ENCODE peak calls at places on chromosomes 6 and 20, in nine cellular contexts. G, L, F, V, D, X, E, U and W are unnamed samples.

GRCh38 chr6:46098678-46099077 is 31.1 kb upstream of the ENPP4 start:
- DNase-seq in G (no peak), L (peak), F (no peak), V (peak), D (no peak), X (no peak), E (no peak), U (no peak), W (no peak)

GRCh38 chr6:57089687-57090457 is at the start of gene ZNF451:
- DNase-seq in G (peak), L (peak), F (peak), V (peak), D (peak), X (peak), E (peak), U (peak), W (peak)

GRCh38 chr20:2800590-2801458 is at the start of gene CPXM1:
- DNase-seq in G (no peak), L (no peak), F (no peak), V (peak), D (peak), X (peak), E (peak), U (no peak), W (no peak)

GRCh38 chr6:131062245-131063027 is 609 bp downstream of the EPB41L2 start:
- DNase-seq in G (no peak), L (peak), F (peak), V (peak), D (peak), X (peak), E (no peak), U (peak), W (no peak)

GRCh38 chr20:46936415-46937139 is 41.9 kb downstream of the EYA2 start:
- DNase-seq in G (no peak), L (no peak), F (no peak), V (peak), D (no peak), X (no peak), E (no peak), U (no peak), W (no peak)

GRCh38 chr6:110043366-110043994 is 65.4 kb downstream of the GPR6 start:
- DNase-seq in G (no peak), L (no peak), F (no peak), V (no peak), D (no peak), X (no peak), E (no peak), U (no peak), W (no peak)

GRCh38 chr20:63682384-63683139 is 13.9 kb upstream of the TNFRSF6B start:
- DNase-seq in G (peak), L (peak), F (peak), V (peak), D (no peak), X (no peak), E (no peak), U (no peak), W (peak)

GRCh38 chr20:17665756-17666155 is 16.3 kb downstream of the RRBP1 start:
- DNase-seq in G (no peak), L (no peak), F (no peak), V (no peak), D (no peak), X (no peak), E (no peak), U (no peak), W (no peak)

GRCh38 chr6:157873735-157874344 is 50.8 kb downstream of the SNX9 start:
- DNase-seq in G (peak), L (peak), F (peak), V (peak), D (peak), X (peak), E (peak), U (peak), W (peak)

GRCh38 chr6:53603381-53604121 is 58.6 kb upstream of the GCLC start:
- DNase-seq in G (no peak), L (no peak), F (peak), V (no peak), D (no peak), X (no peak), E (no peak), U (no peak), W (no peak)

GRCh38 chr20:7627734-7628663 is 312.3 kb downstream of the HAO1 start:
- DNase-seq in G (no peak), L (no peak), F (no peak), V (no peak), D (no peak), X (no peak), E (no peak), U (no peak), W (no peak)

GRCh38 chr6:49027644-49028043 is 435.4 kb downstream of the MMUT start:
- DNase-seq in G (no peak), L (no peak), F (no peak), V (no peak), D (no peak), X (no peak), E (no peak), U (no peak), W (no peak)

GRCh38 chr6:104957301-104958177 is 632 bp downstream of the LIN28B start:
- DNase-seq in G (no peak), L (peak), F (no peak), V (peak), D (no peak), X (no peak), E (peak), U (no peak), W (no peak)

GRCh38 chr6:15267221-15267620 is 21.4 kb downstream of the JARID2 start:
- DNase-seq in G (no peak), L (no peak), F (no peak), V (no peak), D (no peak), X (no peak), E (no peak), U (no peak), W (no peak)

GRCh38 chr6:1792989-1793388 is 183.3 kb downstream of the FOXC1 start:
- DNase-seq in G (no peak), L (no peak), F (no peak), V (no peak), D (no peak), X (no peak), E (peak), U (no peak), W (peak)

GRCh38 chr6:31922942-31923341 is 4.6 kb upstream of the C2 start:
- DNase-seq in G (no peak), L (no peak), F (no peak), V (no peak), D (no peak), X (no peak), E (no peak), U (no peak), W (no peak)

GRCh38 chr20:23362392-23363256 is 642 bp downstream of the GZF1 start:
- DNase-seq in G (peak), L (no peak), F (no peak), V (peak), D (no peak), X (peak), E (no peak), U (peak), W (peak)

GRCh38 chr6:134457941-134458340 is 140.0 kb upstream of the SGK1 start:
- DNase-seq in G (no peak), L (no peak), F (no peak), V (no peak), D (no peak), X (no peak), E (no peak), U (no peak), W (no peak)

GRCh38 chr6:127690092-127690491 is 113.1 kb downstream of the C6orf58 start:
- DNase-seq in G (no peak), L (no peak), F (no peak), V (peak), D (no peak), X (no peak), E (no peak), U (no peak), W (peak)

GRCh38 chr6:125363010-125363359 is 61.2 kb upstream of the HDDC2 start:
- DNase-seq in G (no peak), L (no peak), F (no peak), V (peak), D (no peak), X (no peak), E (no peak), U (no peak), W (peak)

GRCh38 chr20:58822175-58822574 is 28.5 kb downstream of the GNAS-AS1 start:
- DNase-seq in G (no peak), L (no peak), F (no peak), V (no peak), D (no peak), X (no peak), E (no peak), U (no peak), W (no peak)

GRCh38 chr6:52505726-52506501 is 70.9 kb downstream of the TRAM2 start:
- DNase-seq in G (no peak), L (no peak), F (peak), V (no peak), D (no peak), X (no peak), E (no peak), U (no peak), W (no peak)

GRCh38 chr6:52503853-52504777 is 72.7 kb downstream of the TRAM2 start:
- DNase-seq in G (peak), L (peak), F (peak), V (peak), D (no peak), X (no peak), E (no peak), U (peak), W (peak)

GRCh38 chr6:52502306-52503029 is 74.4 kb downstream of the TRAM2 start:
- DNase-seq in G (no peak), L (no peak), F (no peak), V (no peak), D (no peak), X (no peak), E (no peak), U (no peak), W (no peak)

GRCh38 chr6:52504778-52505127 is 72.1 kb downstream of the TRAM2 start:
- DNase-seq in G (no peak), L (no peak), F (no peak), V (no peak), D (no peak), X (no peak), E (no peak), U (no peak), W (no peak)

GRCh38 chr6:52503344-52503747 is 73.5 kb downstream of the TRAM2 start:
- DNase-seq in G (no peak), L (peak), F (no peak), V (no peak), D (no peak), X (no peak), E (no peak), U (no peak), W (no peak)
- TF ChIP-seq CTCF in G (peak), L (peak), F (no peak), V (no peak), D (no peak), X (no peak), E (peak), U (no peak), W (peak)

GRCh38 chr6:88916615-88917198 is 46.7 kb downstream of the RNGTT start:
- DNase-seq in G (no peak), L (no peak), F (no peak), V (peak), D (no peak), X (peak), E (no peak), U (no peak), W (no peak)

GRCh38 chr6:88920777-88921728 is 42.4 kb downstream of the RNGTT start:
- DNase-seq in G (no peak), L (no peak), F (no peak), V (no peak), D (no peak), X (no peak), E (no peak), U (no peak), W (no peak)

GRCh38 chr6:88921734-88922133 is 41.7 kb downstream of the RNGTT start:
- DNase-seq in G (no peak), L (no peak), F (no peak), V (no peak), D (no peak), X (no peak), E (no peak), U (no peak), W (no peak)

GRCh38 chr6:88920088-88920487 is 43.3 kb downstream of the RNGTT start:
- DNase-seq in G (no peak), L (no peak), F (no peak), V (no peak), D (no peak), X (no peak), E (no peak), U (no peak), W (no peak)

GRCh38 chr6:88919032-88919431 is 44.4 kb downstream of the RNGTT start:
- DNase-seq in G (no peak), L (no peak), F (no peak), V (no peak), D (no peak), X (no peak), E (no peak), U (no peak), W (no peak)
- TF ChIP-seq CTCF in G (peak), L (peak), F (no peak), V (peak), D (peak), X (no peak), E (peak), U (no peak), W (peak)

GRCh38 chr6:36592221-36592655 is 1.9 kb upstream of the SRSF3 start:
- DNase-seq in G (no peak), L (no peak), F (no peak), V (no peak), D (peak), X (peak), E (no peak), U (no peak), W (no peak)

GRCh38 chr6:36594816-36595167 is 630 bp downstream of the SRSF3 start:
- DNase-seq in G (no peak), L (no peak), F (no peak), V (no peak), D (no peak), X (no peak), E (no peak), U (no peak), W (no peak)

GRCh38 chr6:36596359-36596758 is 2.2 kb downstream of the SRSF3 start:
- DNase-seq in G (no peak), L (no peak), F (no peak), V (no peak), D (no peak), X (no peak), E (no peak), U (no peak), W (no peak)

GRCh38 chr6:36595168-36595818 is 1.1 kb downstream of the SRSF3 start:
- DNase-seq in G (peak), L (no peak), F (no peak), V (no peak), D (no peak), X (no peak), E (no peak), U (peak), W (no peak)

DNA sequence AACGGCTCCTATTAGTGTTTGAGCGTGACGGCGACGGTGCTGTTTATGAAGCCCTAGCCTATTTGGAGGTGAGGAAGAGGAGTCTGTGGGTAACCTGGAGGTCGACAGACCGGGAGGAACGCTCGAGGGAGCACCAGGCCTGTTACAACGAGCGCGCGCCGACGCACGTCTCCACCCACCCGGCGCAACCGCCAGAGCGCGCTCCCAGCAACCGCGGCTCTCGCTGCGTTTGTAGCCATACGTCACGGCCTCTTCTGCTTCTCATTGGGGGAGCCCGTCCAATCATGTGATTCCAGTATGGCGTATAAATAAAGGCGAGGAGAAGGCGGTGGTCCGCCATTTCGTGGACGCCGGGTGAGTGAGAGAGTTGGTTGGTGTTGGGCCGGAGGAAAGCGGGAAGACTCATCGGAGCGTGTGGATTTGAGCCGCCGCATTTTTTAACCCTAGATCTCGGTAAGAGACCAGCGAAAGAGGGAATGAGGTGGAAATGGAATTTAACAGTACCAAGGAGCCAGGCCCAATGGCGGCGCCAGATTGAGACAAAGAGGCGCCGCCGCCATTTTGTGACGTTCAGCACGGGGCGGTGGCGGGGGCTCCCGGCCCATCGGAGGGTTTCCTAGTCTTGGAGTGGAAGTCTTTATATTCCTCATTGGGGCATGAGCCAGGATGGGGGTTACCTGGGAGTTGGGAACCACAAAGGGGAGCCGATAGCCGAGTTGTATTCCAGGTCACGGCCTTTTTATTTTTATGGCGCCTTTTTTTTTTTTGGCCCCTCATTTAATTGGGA is at the start of gene SRSF3:
- DNase-seq in G (peak), L (peak), F (peak), V (peak), D (peak), X (peak), E (peak), U (peak), W (peak)
- TF ChIP-seq CTCF in G (peak), L (peak), F (peak), V (peak), D (peak), X (no peak), E (peak), U (peak), W (peak)

GRCh38 chr6:100257661-100258395 is 206.9 kb downstream of the SIM1 start:
- DNase-seq in G (no peak), L (no peak), F (no peak), V (no peak), D (peak), X (peak), E (no peak), U (no peak), W (peak)
- TF ChIP-seq CTCF in G (no peak), L (no peak), F (no peak), V (peak), D (no peak), X (no peak), E (peak), U (no peak), W (peak)

DNA sequence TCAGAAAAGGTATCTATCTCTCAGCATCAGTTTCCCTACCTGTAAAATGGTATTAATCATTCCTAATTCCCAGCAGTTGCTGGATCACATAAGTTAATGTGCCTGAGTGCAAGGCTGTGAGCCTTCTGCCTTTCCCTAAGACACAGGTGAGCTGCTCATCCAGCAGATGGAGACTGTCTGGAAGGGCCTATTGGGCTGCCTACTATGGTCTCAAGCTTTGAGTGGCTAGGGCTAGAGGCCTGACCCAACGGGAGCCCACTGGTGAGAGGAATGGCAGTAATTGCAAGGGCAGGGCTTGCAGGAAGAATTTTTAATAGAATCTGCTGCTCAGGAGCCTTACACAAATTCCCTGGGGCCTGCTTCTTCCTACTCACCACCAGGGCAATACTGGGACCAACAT is 4.3 kb downstream of the KHDC1 start:
- DNase-seq in G (no peak), L (no peak), F (no peak), V (no peak), D (no peak), X (no peak), E (no peak), U (no peak), W (no peak)
- TF ChIP-seq CTCF in G (no peak), L (no peak), F (no peak), V (no peak), D (no peak), X (no peak), E (no peak), U (no peak), W (no peak)

GRCh38 chr20:44784688-44785087 is 25.7 kb downstream of the RIMS4 start:
- DNase-seq in G (no peak), L (no peak), F (no peak), V (no peak), D (no peak), X (no peak), E (no peak), U (no peak), W (no peak)

GRCh38 chr20:44787299-44787698 is 23.0 kb downstream of the RIMS4 start:
- DNase-seq in G (no peak), L (no peak), F (no peak), V (no peak), D (no peak), X (no peak), E (no peak), U (no peak), W (no peak)

GRCh38 chr20:44781791-44782190 is 28.6 kb downstream of the RIMS4 start:
- DNase-seq in G (no peak), L (no peak), F (no peak), V (no peak), D (no peak), X (no peak), E (no peak), U (no peak), W (no peak)

GRCh38 chr20:44788706-44789456 is 21.5 kb downstream of the RIMS4 start:
- DNase-seq in G (no peak), L (no peak), F (no peak), V (no peak), D (no peak), X (no peak), E (no peak), U (no peak), W (no peak)

GRCh38 chr20:44785768-44786167 is 24.6 kb downstream of the RIMS4 start:
- DNase-seq in G (no peak), L (no peak), F (no peak), V (no peak), D (no peak), X (no peak), E (no peak), U (no peak), W (peak)
- TF ChIP-seq CTCF in G (peak), L (no peak), F (no peak), V (no peak), D (no peak), X (no peak), E (no peak), U (no peak), W (no peak)

GRCh38 chr6:116842374-116842947 is 13.6 kb upstream of the GPRC6A start:
- DNase-seq in G (no peak), L (no peak), F (no peak), V (no peak), D (no peak), X (no peak), E (no peak), U (no peak), W (no peak)

GRCh38 chr6:116847234-116847633 is 18.4 kb upstream of the GPRC6A start:
- DNase-seq in G (no peak), L (no peak), F (no peak), V (peak), D (peak), X (peak), E (no peak), U (no peak), W (peak)
- TF ChIP-seq CTCF in G (no peak), L (no peak), F (no peak), V (peak), D (peak), X (no peak), E (peak), U (no peak), W (peak)

GRCh38 chr20:24537210-24537609 is 67.8 kb downstream of the SYNDIG1 start:
- DNase-seq in G (no peak), L (no peak), F (no peak), V (no peak), D (no peak), X (no peak), E (no peak), U (no peak), W (no peak)
- TF ChIP-seq CTCF in G (no peak), L (no peak), F (no peak), V (no peak), D (no peak), X (no peak), E (no peak), U (no peak), W (no peak)

GRCh38 chr20:50305636-50306477 is 115.2 kb downstream of the CEBPB start:
- DNase-seq in G (peak), L (no peak), F (peak), V (peak), D (no peak), X (no peak), E (no peak), U (peak), W (peak)
- TF ChIP-seq CTCF in G (no peak), L (no peak), F (no peak), V (no peak), D (no peak), X (no peak), E (no peak), U (no peak), W (no peak)

DNA sequence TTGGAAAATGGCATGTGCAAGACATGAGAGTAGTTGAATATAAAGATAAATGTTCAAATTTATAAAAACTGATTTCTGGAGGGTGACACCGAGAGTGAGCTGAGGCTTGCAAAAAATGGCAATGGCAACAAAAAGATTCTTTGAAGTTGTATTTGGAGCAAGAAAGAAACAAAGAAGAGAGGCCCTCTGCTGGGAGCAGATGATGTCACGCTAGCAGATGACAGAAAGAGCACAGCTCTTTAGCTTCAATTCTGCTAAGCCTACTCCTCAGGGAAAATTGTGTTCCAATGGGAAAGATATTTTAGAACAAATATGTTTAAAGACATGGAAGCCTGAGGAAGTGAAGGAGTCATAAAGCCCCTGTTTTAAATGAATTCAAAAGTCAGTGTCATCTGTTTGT is 125.3 kb upstream of the NOX3 start:
- DNase-seq in G (no peak), L (no peak), F (no peak), V (no peak), D (no peak), X (no peak), E (no peak), U (no peak), W (no peak)
- TF ChIP-seq CTCF in G (no peak), L (no peak), F (no peak), V (no peak), D (no peak), X (no peak), E (peak), U (no peak), W (peak)